ENCODE peak calls at places on chromosomes 5 and 9, in six cellular contexts. L is left colon; P is HTR-8/SVneo; F is mesendoderm; G is stimulated activated CD8-positive, alpha-beta memory T cell treated with anti-CD3 and anti-CD28 coated beads, Interleukin-2, amount 100 ng/mL, for 48 hours; B is GM13977. R is an unnamed sample.

GRCh38 chr9:87711857-87712800 is 13.8 kb upstream of the CTSL start:
- DNase-seq in L (no peak), P (no peak), F (peak; percentile 90), G (no peak), B (no peak), R (peak; percentile 86)

GRCh38 chr5:58871648-58872242 is 288.9 kb downstream of the RAB3C start:
- DNase-seq in L (no peak), P (peak; percentile 31), F (peak; percentile 33), G (no peak), B (peak; percentile 16), R (peak; percentile 36)

GRCh38 chr5:80931423-80931822 is 28.7 kb upstream of the RASGRF2 start:
- DNase-seq in L (no peak), P (no peak), F (no peak), G (no peak), B (no peak), R (no peak)

GRCh38 chr5:76866503-76866902 is 16.7 kb downstream of the S100Z start:
- DNase-seq in L (no peak), P (no peak), F (no peak), G (no peak), B (no peak), R (no peak)

GRCh38 chr5:79728396-79728795 is 38.8 kb downstream of the CMYA5 start:
- DNase-seq in L (no peak), P (no peak), F (no peak), G (no peak), B (no peak), R (no peak)

GRCh38 chr5:59813761-59814562 is 79.6 kb downstream of the PDE4D start:
- DNase-seq in L (peak; percentile 37), P (peak; percentile 48), F (peak; percentile 80), G (no peak), B (peak; percentile 63), R (peak; percentile 93)

GRCh38 chr9:135338546-135338945 is 141.0 kb upstream of the PPP1R26 start:
- DNase-seq in L (no peak), P (no peak), F (no peak), G (no peak), B (no peak), R (no peak)

GRCh38 chr9:126440042-126440441 is 113.4 kb downstream of the MVB12B start:
- DNase-seq in L (no peak), P (no peak), F (no peak), G (no peak), B (no peak), R (no peak)

GRCh38 chr5:15604986-15605385 is 105.0 kb downstream of the FBXL7 start:
- DNase-seq in L (no peak), P (no peak), F (no peak), G (no peak), B (no peak), R (peak; percentile 13)

GRCh38 chr5:132591140-132591539 is 34.4 kb downstream of the RAD50 start:
- DNase-seq in L (no peak), P (peak; percentile 9), F (peak; percentile 2), G (no peak), B (peak; percentile 24), R (no peak)

GRCh38 chr9:38136386-38136785 is 67.4 kb upstream of the SHB start:
- DNase-seq in L (no peak), P (no peak), F (no peak), G (no peak), B (no peak), R (no peak)

GRCh38 chr5:133706732-133707430 is 94.5 kb upstream of the FSTL4 start:
- DNase-seq in L (no peak), P (no peak), F (no peak), G (no peak), B (no peak), R (peak; percentile 72)